ENCODE peak calls at places on chromosome 20, in four cellular contexts. One of them, this sample, is unnamed.

GRCh38 chr20:45489083-45489531 is 19.6 kb downstream of the WFDC2 start:
- DNase-seq in DND-41: no peak
- DNase-seq in heart left ventricle: no peak
- DNase-seq in AG04450: no peak
- DNase-seq in this sample: peak; percentile 21

GRCh38 chr20:40008177-40008576 is 680.9 kb downstream of the MAFB start:
- DNase-seq in DND-41: no peak
- DNase-seq in heart left ventricle: no peak
- DNase-seq in AG04450: no peak
- DNase-seq in this sample: no peak

GRCh38 chr20:47950103-47950502 is 164.8 kb upstream of the SULF2 start:
- DNase-seq in DND-41: peak; percentile 16
- DNase-seq in heart left ventricle: peak; percentile 40
- DNase-seq in AG04450: no peak
- DNase-seq in this sample: no peak

GRCh38 chr20:47543006-47543431 is 41.3 kb downstream of the NCOA3 start:
- DNase-seq in DND-41: no peak
- DNase-seq in heart left ventricle: no peak
- DNase-seq in AG04450: no peak
- DNase-seq in this sample: peak; percentile 65

GRCh38 chr20:50562262-50562701 is 52.1 kb downstream of the PTPN1 start:
- DNase-seq in DND-41: no peak
- DNase-seq in heart left ventricle: no peak
- DNase-seq in AG04450: no peak
- DNase-seq in this sample: no peak

GRCh38 chr20:57652865-57653545 is 32.8 kb upstream of the ZBP1 start:
- DNase-seq in DND-41: peak; percentile 10
- DNase-seq in heart left ventricle: peak; percentile 6
- DNase-seq in AG04450: no peak
- DNase-seq in this sample: no peak

GRCh38 chr20:50728981-50729874 is 2.2 kb upstream of the PARD6B start:
- DNase-seq in DND-41: no peak
- DNase-seq in heart left ventricle: no peak
- DNase-seq in AG04450: no peak
- DNase-seq in this sample: no peak

GRCh38 chr20:7272512-7272911 is 505.0 kb downstream of the BMP2 start:
- DNase-seq in DND-41: no peak
- DNase-seq in heart left ventricle: no peak
- DNase-seq in AG04450: no peak
- DNase-seq in this sample: no peak

DNA sequence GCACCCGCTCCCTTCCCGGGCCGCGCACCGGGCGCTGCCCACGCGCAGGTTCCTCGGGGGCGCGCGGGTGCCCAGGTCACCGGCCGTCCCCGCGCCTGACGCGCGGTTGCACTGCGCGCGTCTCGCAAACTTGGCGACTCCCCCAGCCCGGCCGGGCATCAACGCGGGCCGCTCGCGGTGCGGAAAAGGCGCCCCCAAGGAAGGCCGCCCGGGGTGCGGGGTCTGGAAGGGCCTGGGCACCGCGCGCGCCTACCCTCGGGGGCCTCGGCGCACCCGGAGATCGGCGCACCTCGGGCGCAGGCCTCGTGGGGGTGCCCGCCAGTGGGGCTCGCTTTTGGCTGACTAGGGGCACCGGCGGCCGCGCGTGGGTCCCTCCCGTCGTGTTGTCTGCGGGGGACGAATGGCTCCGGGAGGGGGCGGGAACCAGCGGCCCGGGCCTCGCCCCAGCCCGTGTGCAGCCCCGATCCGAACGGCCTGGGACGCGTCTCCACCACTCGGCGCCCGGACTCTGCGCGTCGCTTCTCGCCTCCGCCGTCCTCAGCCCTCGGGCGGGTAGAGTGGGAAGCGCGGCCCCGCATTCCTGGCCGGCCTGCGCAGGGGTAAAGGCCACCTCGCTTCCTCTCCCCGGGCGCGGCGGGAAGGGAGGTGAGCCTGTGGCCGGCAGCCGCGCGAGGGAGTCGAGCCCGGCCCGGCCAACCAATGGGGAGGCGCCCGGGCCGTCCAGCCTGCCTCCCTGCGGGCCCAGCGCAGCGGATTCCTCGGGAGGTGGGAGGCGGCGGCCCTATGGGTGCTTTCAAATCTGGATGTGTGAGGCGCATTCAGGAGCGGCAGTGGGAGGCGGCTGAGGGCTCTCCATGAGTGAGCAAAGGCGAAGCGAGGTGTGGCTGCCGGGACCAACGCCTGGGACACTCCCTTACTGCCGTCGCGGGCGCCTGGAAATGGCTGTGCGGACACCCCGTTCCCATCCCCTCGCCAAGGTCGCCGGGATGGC is 927 bp upstream of the ZBTB46 start:
- DNase-seq in DND-41: no peak
- DNase-seq in heart left ventricle: peak; percentile 73
- DNase-seq in AG04450: no peak
- DNase-seq in this sample: no peak
- TF ChIP-seq CTCF in DND-41: no peak
- TF ChIP-seq CTCF in heart left ventricle: no peak
- TF ChIP-seq CTCF in AG04450: no peak
- TF ChIP-seq CTCF in this sample: no peak

GRCh38 chr20:821083-822065 is 12.1 kb upstream of the FAM110A start:
- DNase-seq in DND-41: no peak
- DNase-seq in heart left ventricle: no peak
- DNase-seq in AG04450: no peak
- DNase-seq in this sample: no peak
- H3K27ac ChIP-seq in DND-41: no peak overlapping the region
- H3K27ac ChIP-seq in heart left ventricle: no peak overlapping the region
- H3K27ac ChIP-seq in AG04450: no peak overlapping the region
- H3K27ac ChIP-seq in this sample: no peak overlapping the region

DNA sequence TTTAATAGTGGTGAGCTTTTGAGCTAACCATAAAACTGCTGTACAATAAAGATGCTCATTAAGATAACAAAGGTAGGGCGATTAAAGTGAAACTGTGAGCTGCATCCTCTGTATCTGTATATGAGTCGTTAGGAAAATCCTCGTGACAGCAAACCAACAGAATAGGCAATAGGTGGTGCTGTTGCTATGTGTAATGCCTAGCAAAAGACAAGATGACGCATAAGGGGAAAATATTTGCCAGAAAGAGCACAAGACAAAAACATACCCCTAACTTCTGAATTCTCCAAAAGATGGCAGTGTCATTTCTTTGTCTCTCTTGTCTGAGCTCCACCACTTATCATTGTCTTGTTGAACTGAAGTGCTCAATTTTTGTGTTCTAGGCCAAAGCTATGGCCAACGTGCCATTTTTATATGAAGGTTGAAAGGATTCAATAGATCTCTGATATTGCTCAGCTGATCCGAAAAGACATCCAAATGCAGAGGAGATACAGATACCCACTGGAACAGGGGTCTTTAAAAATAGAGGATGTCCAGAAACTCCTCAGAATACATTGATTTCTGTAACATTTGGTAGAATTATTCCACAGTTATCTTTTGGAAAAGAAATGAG is 56.3 kb upstream of the ANKEF1 start:
- DNase-seq in DND-41: peak; percentile 43
- DNase-seq in heart left ventricle: peak; percentile 40
- DNase-seq in AG04450: peak; percentile 76
- DNase-seq in this sample: peak; percentile 86
- TF ChIP-seq CTCF in DND-41: peak; percentile 93
- TF ChIP-seq CTCF in heart left ventricle: peak; percentile 82
- TF ChIP-seq CTCF in AG04450: peak; percentile 86
- TF ChIP-seq CTCF in this sample: peak; percentile 81

DNA sequence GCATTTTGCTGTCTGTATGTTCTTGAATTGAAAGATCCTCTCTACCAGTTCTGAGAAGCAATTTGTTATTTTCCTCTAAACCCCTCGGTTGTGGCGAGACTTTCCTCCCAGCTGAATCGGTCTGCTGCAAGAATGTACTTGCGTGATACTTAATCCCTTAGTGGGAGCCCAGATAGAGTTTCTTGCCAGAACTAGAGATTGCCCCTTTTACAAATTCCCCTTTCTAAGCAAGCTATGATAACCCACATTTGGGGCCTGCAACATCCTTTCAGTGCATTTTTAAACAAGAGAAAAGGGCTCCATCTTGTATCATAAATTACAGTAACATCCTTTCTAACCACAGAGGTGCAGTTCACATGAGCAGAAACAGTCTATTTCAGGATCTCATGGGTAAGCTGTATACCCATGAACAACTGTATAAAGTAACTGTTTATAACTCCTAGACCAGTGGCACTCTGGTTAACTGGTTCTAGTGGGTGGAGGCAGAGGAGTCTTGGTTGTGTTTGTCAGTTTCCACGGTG is 112.9 kb upstream of the ZNF217 start:
- DNase-seq in DND-41: peak; percentile 76
- DNase-seq in heart left ventricle: no peak
- DNase-seq in AG04450: peak; percentile 62
- DNase-seq in this sample: peak; percentile 28
- H3K27ac ChIP-seq in DND-41: peak overlapping the region; percentile 93
- H3K27ac ChIP-seq in heart left ventricle: no peak overlapping the region
- H3K27ac ChIP-seq in AG04450: peak overlapping the region; percentile 63
- H3K27ac ChIP-seq in this sample: peak overlapping the region; percentile 20

GRCh38 chr20:51886891-51887608 is 84.7 kb upstream of the SALL4 start:
- DNase-seq in DND-41: no peak
- DNase-seq in heart left ventricle: no peak
- DNase-seq in AG04450: no peak
- DNase-seq in this sample: no peak
- TF ChIP-seq CTCF in DND-41: no peak
- TF ChIP-seq CTCF in heart left ventricle: no peak
- TF ChIP-seq CTCF in AG04450: no peak
- TF ChIP-seq CTCF in this sample: no peak

This sample was measured in fibroblast of lung.